ENCODE peak calls at places on chromosomes 16 and 17, in six cellular contexts. I is CD8-positive, alpha-beta T cell; D is NCI-H446; Q is naive B cell; H is left ventricle myocardium superior; K is heart right ventricle. A is an unnamed sample.

GRCh38 chr16:17557480-17557879 is 86.7 kb upstream of the XYLT1 start:
- DNase-seq in I (no peak), D (no peak), Q (no peak), H (no peak), K (no peak), A (no peak)

GRCh38 chr16:2905241-2905987 is 6.3 kb upstream of the FLYWCH1 start:
- DNase-seq in I (peak), D (peak), Q (peak), H (peak), K (peak), A (peak)

GRCh38 chr16:19269098-19269497 is 16.4 kb upstream of the CLEC19A start:
- DNase-seq in I (no peak), D (no peak), Q (no peak), H (no peak), K (no peak), A (no peak)

GRCh38 chr17:47895254-47895855 is 681 bp upstream of the SP2 start:
- DNase-seq in I (no peak), D (no peak), Q (no peak), H (no peak), K (no peak), A (no peak)

GRCh38 chr16:89257281-89257731 is 39.8 kb downstream of the ZNF778 start:
- DNase-seq in I (no peak), D (no peak), Q (no peak), H (no peak), K (no peak), A (no peak)

GRCh38 chr17:71180801-71181385 is 939.9 kb upstream of the SOX9 start:
- DNase-seq in I (no peak), D (peak), Q (no peak), H (no peak), K (no peak), A (peak)

GRCh38 chr16:75048546-75048945 is 49.7 kb downstream of the ZNRF1 start:
- DNase-seq in I (no peak), D (no peak), Q (no peak), H (no peak), K (no peak), A (no peak)

GRCh38 chr16:47113130-47113529 is 30.6 kb downstream of the NETO2 start:
- DNase-seq in I (no peak), D (no peak), Q (no peak), H (no peak), K (no peak), A (no peak)

GRCh38 chr17:58997756-58998553 is 108.7 kb downstream of the TRIM37 start:
- DNase-seq in I (no peak), D (no peak), Q (no peak), H (no peak), K (no peak), A (no peak)